ENCODE peak calls at places on chromosomes 11 and 22, in six cellular contexts. One of them, this sample, is unnamed.

GRCh38 chr11:70901951-70902521 is 350.3 kb downstream of the SHANK2 start:
- DNase-seq in AG10803: no peak
- DNase-seq in anterior cingulate cortex: no peak
- DNase-seq in germinal center: no peak
- DNase-seq in NCI-H2081: no peak
- DNase-seq in effector CD4-positive, alpha-beta T cell: no peak
- DNase-seq in this sample: no peak

GRCh38 chr11:77966338-77966737 is 28.1 kb downstream of the INTS4 start:
- DNase-seq in anterior cingulate cortex: no peak
- DNase-seq in germinal center: no peak
- DNase-seq in NCI-H2081: no peak
- DNase-seq in AG10803: no peak
- DNase-seq in effector CD4-positive, alpha-beta T cell: no peak
- DNase-seq in this sample: no peak

GRCh38 chr22:39405346-39406085 is 5.9 kb downstream of the TAB1 start:
- DNase-seq in effector CD4-positive, alpha-beta T cell: no peak
- DNase-seq in germinal center: no peak
- DNase-seq in AG10803: peak
- DNase-seq in NCI-H2081: no peak
- DNase-seq in anterior cingulate cortex: peak
- DNase-seq in this sample: peak

GRCh38 chr22:29288837-29289236 is 17.6 kb upstream of the GAS2L1 start:
- DNase-seq in AG10803: no peak
- DNase-seq in germinal center: no peak
- DNase-seq in effector CD4-positive, alpha-beta T cell: no peak
- DNase-seq in NCI-H2081: no peak
- DNase-seq in anterior cingulate cortex: no peak
- DNase-seq in this sample: no peak

GRCh38 chr11:57479925-57480324 is 19.6 kb downstream of the RTN4RL2 start:
- DNase-seq in NCI-H2081: no peak
- DNase-seq in effector CD4-positive, alpha-beta T cell: no peak
- DNase-seq in AG10803: no peak
- DNase-seq in anterior cingulate cortex: no peak
- DNase-seq in germinal center: no peak
- DNase-seq in this sample: no peak

GRCh38 chr11:19071255-19071654 is 10.7 kb upstream of the MRGPRX2 start:
- DNase-seq in anterior cingulate cortex: peak
- DNase-seq in AG10803: peak
- DNase-seq in NCI-H2081: peak
- DNase-seq in germinal center: peak
- DNase-seq in effector CD4-positive, alpha-beta T cell: peak
- DNase-seq in this sample: peak

GRCh38 chr11:134978388-134979088 is 566.5 kb upstream of the B3GAT1 start:
- DNase-seq in anterior cingulate cortex: no peak
- DNase-seq in NCI-H2081: no peak
- DNase-seq in AG10803: no peak
- DNase-seq in effector CD4-positive, alpha-beta T cell: no peak
- DNase-seq in germinal center: no peak
- DNase-seq in this sample: no peak

GRCh38 chr11:95512177-95512576 is 277.4 kb downstream of the FAM76B start:
- DNase-seq in AG10803: peak
- DNase-seq in anterior cingulate cortex: no peak
- DNase-seq in germinal center: no peak
- DNase-seq in effector CD4-positive, alpha-beta T cell: no peak
- DNase-seq in NCI-H2081: no peak
- DNase-seq in this sample: peak

GRCh38 chr11:85076535-85077330 is 550.4 kb downstream of the DLG2 start:
- DNase-seq in effector CD4-positive, alpha-beta T cell: no peak
- DNase-seq in AG10803: peak
- DNase-seq in NCI-H2081: peak
- DNase-seq in germinal center: no peak
- DNase-seq in anterior cingulate cortex: no peak
- DNase-seq in this sample: peak

GRCh38 chr22:44479662-44480061 is 18.4 kb downstream of the RTL6 start:
- DNase-seq in AG10803: no peak
- DNase-seq in NCI-H2081: no peak
- DNase-seq in germinal center: no peak
- DNase-seq in effector CD4-positive, alpha-beta T cell: no peak
- DNase-seq in anterior cingulate cortex: no peak
- DNase-seq in this sample: no peak